ENCODE peak calls at places on chromosomes 1 and 21, in six cellular contexts. Q is RCC 7860, V is upper lobe of right lung, P is right cardiac atrium, N is mesothelial cell of epicardium, S is WTC11. M is an unnamed sample.

GRCh38 chr1:238088891-238089290 is 198.2 kb upstream of the ZP4 start:
- DNase-seq in S (no peak), P (no peak), V (no peak), N (no peak), Q (no peak), M (no peak)

GRCh38 chr1:158666037-158666436 is 20.5 kb downstream of the SPTA1 start:
- DNase-seq in P (no peak), Q (no peak), S (no peak), N (no peak), V (no peak), M (no peak)

GRCh38 chr1:156419863-156420208 is 50.8 kb downstream of the RHBG start:
- DNase-seq in S (peak), V (no peak), P (no peak), Q (no peak), N (no peak), M (no peak)

GRCh38 chr1:25871086-25871703 is 4.3 kb downstream of the PAQR7 start:
- DNase-seq in Q (no peak), N (no peak), S (peak), V (peak), P (no peak), M (no peak)

GRCh38 chr1:169680377-169681019 is 30.9 kb downstream of the SELL start:
- DNase-seq in V (no peak), N (no peak), P (no peak), S (no peak), Q (no peak), M (no peak)

GRCh38 chr1:154386643-154387352 is 18.3 kb upstream of the IL6R start:
- DNase-seq in V (peak), S (no peak), N (no peak), P (no peak), Q (no peak), M (no peak)

GRCh38 chr1:145720556-145720877 is 1.2 kb downstream of the CD160 start:
- DNase-seq in S (no peak), V (no peak), P (no peak), Q (peak), N (no peak), M (peak)

GRCh38 chr1:61797045-61797755 is 54.9 kb downstream of the PATJ start:
- DNase-seq in Q (peak), N (no peak), P (no peak), S (no peak), V (no peak), M (peak)

GRCh38 chr1:56491441-56491840 is 87.9 kb downstream of the PLPP3 start:
- DNase-seq in Q (no peak), N (no peak), P (no peak), S (no peak), V (no peak), M (no peak)

GRCh38 chr1:168319691-168320090 is 39.0 kb downstream of the TBX19 start:
- DNase-seq in Q (no peak), V (no peak), P (peak), N (no peak), S (peak), M (no peak)

GRCh38 chr1:21341022-21341421 is 50.8 kb upstream of the ECE1 start:
- DNase-seq in V (no peak), N (no peak), S (no peak), Q (no peak), P (no peak), M (no peak)

GRCh38 chr1:150537732-150538684 is 11.2 kb upstream of the ADAMTSL4 start:
- DNase-seq in S (peak), P (peak), Q (peak), N (no peak), V (no peak), M (no peak)

GRCh38 chr21:26850116-26850643 is 5.0 kb upstream of the ADAMTS1 start:
- DNase-seq in Q (peak), V (no peak), P (no peak), S (no peak), N (no peak), M (peak)